ENCODE peak calls at places on chromosomes 16 and 17, in seven cellular contexts. One of them, this sample, is unnamed.
A peak's percentile ranks its signal among the peaks of the same experiment; 100 is the strongest.

GRCh38 chr16:74999208-74999682 is 421 bp downstream of the ZNRF1 start:
- DNase-seq in neural progenitor cell: no peak
- DNase-seq in ureter: no peak
- DNase-seq in lower leg skin: no peak
- DNase-seq in pancreas: peak; percentile 58
- DNase-seq in OCI-LY7: no peak
- DNase-seq in RWPE1: peak; percentile 33
- DNase-seq in this sample: no peak

GRCh38 chr16:21638573-21638975 is 13.8 kb downstream of the IGSF6 start:
- DNase-seq in neural progenitor cell: no peak
- DNase-seq in ureter: no peak
- DNase-seq in lower leg skin: no peak
- DNase-seq in pancreas: no peak
- DNase-seq in OCI-LY7: no peak
- DNase-seq in RWPE1: peak; percentile 68
- DNase-seq in this sample: peak; percentile 34

GRCh38 chr17:2853111-2853721 is 57.0 kb downstream of the RAP1GAP2 start:
- DNase-seq in neural progenitor cell: peak; percentile 72
- DNase-seq in ureter: peak; percentile 54
- DNase-seq in lower leg skin: no peak
- DNase-seq in pancreas: peak; percentile 72
- DNase-seq in OCI-LY7: peak; percentile 35
- DNase-seq in RWPE1: peak; percentile 72
- DNase-seq in this sample: peak; percentile 20

GRCh38 chr16:54216268-54217187 is 70.1 kb downstream of the IRX3 start:
- DNase-seq in neural progenitor cell: no peak
- DNase-seq in ureter: no peak
- DNase-seq in lower leg skin: peak; percentile 66
- DNase-seq in pancreas: no peak
- DNase-seq in OCI-LY7: no peak
- DNase-seq in RWPE1: no peak
- DNase-seq in this sample: no peak

GRCh38 chr16:81137012-81137335 is 40.8 kb upstream of the GCSH start:
- DNase-seq in neural progenitor cell: peak; percentile 73
- DNase-seq in ureter: peak; percentile 50
- DNase-seq in lower leg skin: no peak
- DNase-seq in pancreas: no peak
- DNase-seq in OCI-LY7: no peak
- DNase-seq in RWPE1: no peak
- DNase-seq in this sample: no peak

GRCh38 chr17:60300011-60300410 is 91.9 kb downstream of the USP32 start:
- DNase-seq in neural progenitor cell: no peak
- DNase-seq in ureter: no peak
- DNase-seq in lower leg skin: no peak
- DNase-seq in pancreas: no peak
- DNase-seq in OCI-LY7: no peak
- DNase-seq in RWPE1: no peak
- DNase-seq in this sample: no peak

GRCh38 chr16:23866628-23867027 is 30.8 kb downstream of the PRKCB start:
- DNase-seq in neural progenitor cell: no peak
- DNase-seq in ureter: no peak
- DNase-seq in lower leg skin: no peak
- DNase-seq in pancreas: no peak
- DNase-seq in OCI-LY7: no peak
- DNase-seq in RWPE1: no peak
- DNase-seq in this sample: no peak

GRCh38 chr16:80948886-80949502 is 57.7 kb downstream of the CMC2 start:
- DNase-seq in neural progenitor cell: peak; percentile 88
- DNase-seq in ureter: no peak
- DNase-seq in lower leg skin: no peak
- DNase-seq in pancreas: peak; percentile 42
- DNase-seq in OCI-LY7: peak; percentile 58
- DNase-seq in RWPE1: no peak
- DNase-seq in this sample: peak; percentile 27

GRCh38 chr16:3949946-3950342 is 69.4 kb upstream of the CREBBP start:
- DNase-seq in neural progenitor cell: no peak
- DNase-seq in ureter: no peak
- DNase-seq in lower leg skin: no peak
- DNase-seq in pancreas: no peak
- DNase-seq in OCI-LY7: no peak
- DNase-seq in RWPE1: no peak
- DNase-seq in this sample: no peak

GRCh38 chr17:54891176-54891821 is 9.4 kb upstream of the TOM1L1 start:
- DNase-seq in neural progenitor cell: peak; percentile 80
- DNase-seq in ureter: peak; percentile 48
- DNase-seq in lower leg skin: no peak
- DNase-seq in pancreas: peak; percentile 24
- DNase-seq in OCI-LY7: peak; percentile 32
- DNase-seq in RWPE1: peak; percentile 82
- DNase-seq in this sample: no peak

GRCh38 chr17:347309-347708 is 5.3 kb downstream of the RPH3AL start:
- DNase-seq in neural progenitor cell: no peak
- DNase-seq in ureter: no peak
- DNase-seq in lower leg skin: no peak
- DNase-seq in pancreas: peak; percentile 25
- DNase-seq in OCI-LY7: no peak
- DNase-seq in RWPE1: no peak
- DNase-seq in this sample: no peak

GRCh38 chr16:14302399-14303181 is 231.5 kb downstream of the MRTFB start:
- DNase-seq in neural progenitor cell: peak; percentile 79
- DNase-seq in ureter: no peak
- DNase-seq in lower leg skin: no peak
- DNase-seq in pancreas: peak; percentile 70
- DNase-seq in OCI-LY7: peak; percentile 57
- DNase-seq in RWPE1: no peak
- DNase-seq in this sample: no peak

GRCh38 chr17:64192588-64192987 is 62.6 kb upstream of the ERN1 start:
- DNase-seq in neural progenitor cell: no peak
- DNase-seq in ureter: no peak
- DNase-seq in lower leg skin: no peak
- DNase-seq in pancreas: no peak
- DNase-seq in OCI-LY7: no peak
- DNase-seq in RWPE1: no peak
- DNase-seq in this sample: no peak

GRCh38 chr16:31181102-31181830 is 1.3 kb downstream of the FUS start:
- DNase-seq in neural progenitor cell: peak; percentile 50
- DNase-seq in ureter: peak; percentile 50
- DNase-seq in lower leg skin: peak; percentile 48
- DNase-seq in pancreas: peak; percentile 43
- DNase-seq in OCI-LY7: peak; percentile 48
- DNase-seq in RWPE1: peak; percentile 34
- DNase-seq in this sample: peak; percentile 46